ENCODE peak calls at places on chromosomes 11 and 22, in nine cellular contexts. Y is effector CD4-positive, alpha-beta T cell; B is occipital lobe; X is colonic mucosa; E is keratinocyte; H is body of pancreas; J is RPMI8226; C is endothelial cell; I is heart right ventricle. D is an unnamed sample.

GRCh38 chr11:131423715-131424114 is 53.3 kb downstream of the NTM start:
- DNase-seq in Y (no peak), B (no peak), X (no peak), E (peak), H (peak), J (no peak), C (no peak), I (no peak), D (no peak)

GRCh38 chr22:45678961-45679912 is 7.6 kb downstream of the ATXN10 start:
- DNase-seq in Y (no peak), B (peak), X (no peak), E (no peak), H (no peak), J (no peak), C (no peak), I (no peak), D (no peak)

GRCh38 chr22:19823638-19824196 is 31.0 kb downstream of the GNB1L start:
- DNase-seq in Y (no peak), B (no peak), X (peak), E (no peak), H (no peak), J (no peak), C (no peak), I (no peak), D (no peak)

GRCh38 chr11:16402654-16403447 is 46.5 kb upstream of the SOX6 start:
- DNase-seq in Y (no peak), B (no peak), X (no peak), E (no peak), H (no peak), J (no peak), C (no peak), I (no peak), D (no peak)

GRCh38 chr22:28442951-28443876 is 236.4 kb downstream of the TTC28 start:
- DNase-seq in Y (no peak), B (peak), X (peak), E (no peak), H (peak), J (peak), C (peak), I (peak), D (peak)

GRCh38 chr22:40635008-40635939 is 1.2 kb downstream of the MRTFA start:
- DNase-seq in Y (no peak), B (no peak), X (no peak), E (no peak), H (no peak), J (no peak), C (no peak), I (peak), D (no peak)

GRCh38 chr22:39496131-39496838 is 5.8 kb upstream of the MIEF1 start:
- DNase-seq in Y (peak), B (peak), X (peak), E (no peak), H (peak), J (peak), C (peak), I (peak), D (peak)

GRCh38 chr11:63910605-63911195 is 6.3 kb downstream of the RCOR2 start:
- DNase-seq in Y (no peak), B (no peak), X (no peak), E (no peak), H (no peak), J (no peak), C (no peak), I (no peak), D (no peak)

GRCh38 chr22:36702832-36703210 is 731 bp downstream of the CACNG2 start:
- DNase-seq in Y (no peak), B (no peak), X (no peak), E (no peak), H (no peak), J (no peak), C (no peak), I (no peak), D (no peak)

GRCh38 chr11:91396243-91397133 is 828.1 kb upstream of the FAT3 start:
- DNase-seq in Y (no peak), B (no peak), X (no peak), E (no peak), H (no peak), J (no peak), C (no peak), I (no peak), D (no peak)

GRCh38 chr22:33842006-33842354 is 78.3 kb downstream of the LARGE1 start:
- DNase-seq in Y (no peak), B (no peak), X (no peak), E (no peak), H (no peak), J (peak), C (no peak), I (no peak), D (no peak)

GRCh38 chr11:8183136-8183535 is 14.3 kb upstream of the RIC3 start:
- DNase-seq in Y (no peak), B (no peak), X (no peak), E (no peak), H (no peak), J (no peak), C (no peak), I (no peak), D (no peak)

GRCh38 chr22:36012332-36012731 is 16.3 kb downstream of the RBFOX2 start:
- DNase-seq in Y (no peak), B (no peak), X (no peak), E (no peak), H (no peak), J (no peak), C (no peak), I (no peak), D (no peak)

GRCh38 chr11:29280452-29280851 is 736.4 kb downstream of the KCNA4 start:
- DNase-seq in Y (no peak), B (no peak), X (no peak), E (no peak), H (no peak), J (no peak), C (no peak), I (no peak), D (no peak)

GRCh38 chr22:46336119-46337078 is 885 bp downstream of the TRMU start:
- DNase-seq in Y (no peak), B (peak), X (peak), E (no peak), H (peak), J (peak), C (peak), I (peak), D (no peak)

GRCh38 chr11:126646701-126647209 is 291.3 kb downstream of the ST3GAL4 start:
- DNase-seq in Y (no peak), B (no peak), X (no peak), E (peak), H (no peak), J (no peak), C (no peak), I (no peak), D (no peak)

GRCh38 chr22:24803064-24803542 is 2.9 kb upstream of the SGSM1 start:
- DNase-seq in Y (peak), B (no peak), X (peak), E (peak), H (peak), J (peak), C (peak), I (peak), D (no peak)

GRCh38 chr11:111602865-111603632 is 800 bp downstream of the SIK2 start:
- DNase-seq in Y (no peak), B (peak), X (peak), E (no peak), H (peak), J (peak), C (no peak), I (peak), D (no peak)

GRCh38 chr11:126105748-126106080 is 43.0 kb upstream of the CDON start:
- DNase-seq in Y (no peak), B (no peak), X (no peak), E (no peak), H (no peak), J (no peak), C (no peak), I (no peak), D (no peak)

GRCh38 chr22:49191506-49191980 is 636.1 kb downstream of the BRD1 start:
- DNase-seq in Y (no peak), B (no peak), X (no peak), E (no peak), H (no peak), J (no peak), C (no peak), I (no peak), D (no peak)

GRCh38 chr11:31643831-31644230 is 134.3 kb downstream of the ELP4 start:
- DNase-seq in Y (no peak), B (no peak), X (no peak), E (no peak), H (no peak), J (no peak), C (no peak), I (no peak), D (no peak)

GRCh38 chr11:74937696-74938475 is 11.0 kb downstream of the XRRA1 start:
- DNase-seq in Y (no peak), B (no peak), X (no peak), E (no peak), H (no peak), J (no peak), C (no peak), I (no peak), D (no peak)

GRCh38 chr11:76891285-76891684 is 30.6 kb downstream of the ACER3 start:
- DNase-seq in Y (no peak), B (no peak), X (no peak), E (no peak), H (no peak), J (no peak), C (no peak), I (no peak), D (no peak)

GRCh38 chr11:47216141-47216798 is 1.5 kb downstream of the DDB2 start:
- DNase-seq in Y (no peak), B (peak), X (peak), E (no peak), H (peak), J (peak), C (no peak), I (peak), D (no peak)

GRCh38 chr22:35349704-35350538 is 31.0 kb upstream of the HMOX1 start:
- DNase-seq in Y (no peak), B (no peak), X (no peak), E (no peak), H (no peak), J (peak), C (no peak), I (no peak), D (no peak)

GRCh38 chr22:33986954-33987353 is 66.7 kb upstream of the LARGE1 start:
- DNase-seq in Y (no peak), B (no peak), X (no peak), E (no peak), H (no peak), J (no peak), C (no peak), I (no peak), D (no peak)

GRCh38 chr22:25078591-25078990 is 121.1 kb upstream of the CRYBB3 start:
- DNase-seq in Y (no peak), B (no peak), X (no peak), E (no peak), H (no peak), J (no peak), C (no peak), I (no peak), D (no peak)

GRCh38 chr11:114257621-114258558 is 38.3 kb upstream of the NNMT start:
- DNase-seq in Y (no peak), B (peak), X (no peak), E (no peak), H (peak), J (no peak), C (no peak), I (peak), D (no peak)

GRCh38 chr11:93849751-93850584 is 450 bp downstream of the VSTM5 start:
- DNase-seq in Y (no peak), B (no peak), X (peak), E (no peak), H (peak), J (no peak), C (peak), I (peak), D (no peak)

GRCh38 chr11:131748146-131749050 is 378.0 kb downstream of the NTM start:
- DNase-seq in Y (no peak), B (peak), X (peak), E (peak), H (peak), J (peak), C (peak), I (peak), D (no peak)